ENCODE peak calls at places on chromosomes 3 and 15, in seven cellular contexts. N, F, W, B, P, X and M are unnamed samples.

GRCh38 chr15:27058939-27059338 is 88.0 kb downstream of the GABRG3 start:
- DNase-seq in N (no peak), F (no peak), W (no peak), B (no peak), P (no peak), X (no peak), M (no peak)

GRCh38 chr3:10249833-10250232 is 1.6 kb downstream of the TATDN2 start:
- DNase-seq in N (no peak), F (no peak), W (no peak), B (peak; percentile 77), P (no peak), X (no peak), M (peak; percentile 29)

GRCh38 chr3:82761858-82762257 is 1000.4 kb upstream of the GBE1 start:
- DNase-seq in N (no peak), F (no peak), W (no peak), B (no peak), P (no peak), X (no peak), M (no peak)

GRCh38 chr15:62306851-62307504 is 141.9 kb upstream of the C2CD4B start:
- DNase-seq in N (no peak), F (no peak), W (peak; percentile 88), B (peak; percentile 67), P (peak; percentile 24), X (peak; percentile 23), M (peak; percentile 84)

GRCh38 chr3:11552289-11553264 is 91.1 kb downstream of the VGLL4 start:
- DNase-seq in N (no peak), F (peak; percentile 63), W (no peak), B (no peak), P (no peak), X (no peak), M (no peak)

GRCh38 chr15:57570994-57571393 is 20.7 kb upstream of the MYZAP start:
- DNase-seq in N (no peak), F (no peak), W (peak; percentile 55), B (peak; percentile 21), P (no peak), X (no peak), M (peak; percentile 71)

GRCh38 chr3:162034368-162034767 is 537.8 kb downstream of the OTOL1 start:
- DNase-seq in N (no peak), F (no peak), W (peak; percentile 2), B (peak; percentile 54), P (no peak), X (no peak), M (peak; percentile 35)

GRCh38 chr3:167507954-167508353 is 34.1 kb upstream of the SERPINI2 start:
- DNase-seq in N (no peak), F (no peak), W (no peak), B (no peak), P (no peak), X (no peak), M (no peak)

GRCh38 chr3:63975705-63976104 is 47.6 kb downstream of the PSMD6 start:
- DNase-seq in N (no peak), F (no peak), W (peak; percentile 68), B (no peak), P (no peak), X (no peak), M (peak; percentile 86)

GRCh38 chr3:37463163-37463562 is 288.8 kb upstream of the LRRFIP2 start:
- DNase-seq in N (no peak), F (no peak), W (no peak), B (no peak), P (no peak), X (no peak), M (no peak)

GRCh38 chr3:179528786-179529185 is 33.9 kb upstream of the ACTL6A start:
- DNase-seq in N (no peak), F (no peak), W (no peak), B (peak; percentile 72), P (no peak), X (no peak), M (no peak)

GRCh38 chr15:94403246-94403824 is 172.0 kb downstream of the MCTP2 start:
- DNase-seq in N (no peak), F (no peak), W (no peak), B (no peak), P (no peak), X (no peak), M (no peak)

GRCh38 chr15:40232625-40233070 is 6.2 kb upstream of the PAK6 start:
- DNase-seq in N (no peak), F (no peak), W (peak; percentile 49), B (peak; percentile 22), P (no peak), X (no peak), M (no peak)

GRCh38 chr15:90214553-90215205 is 13.5 kb downstream of the SEMA4B start:
- DNase-seq in N (no peak), F (no peak), W (peak; percentile 25), B (no peak), P (no peak), X (no peak), M (peak; percentile 32)

GRCh38 chr3:114128231-114128630 is 50.6 kb downstream of the DRD3 start:
- DNase-seq in N (no peak), F (no peak), W (peak; percentile 26), B (peak; percentile 36), P (no peak), X (no peak), M (peak; percentile 50)

GRCh38 chr3:172198428-172198827 is 159.1 kb downstream of the FNDC3B start:
- DNase-seq in N (no peak), F (no peak), W (no peak), B (no peak), P (no peak), X (no peak), M (no peak)

DNA sequence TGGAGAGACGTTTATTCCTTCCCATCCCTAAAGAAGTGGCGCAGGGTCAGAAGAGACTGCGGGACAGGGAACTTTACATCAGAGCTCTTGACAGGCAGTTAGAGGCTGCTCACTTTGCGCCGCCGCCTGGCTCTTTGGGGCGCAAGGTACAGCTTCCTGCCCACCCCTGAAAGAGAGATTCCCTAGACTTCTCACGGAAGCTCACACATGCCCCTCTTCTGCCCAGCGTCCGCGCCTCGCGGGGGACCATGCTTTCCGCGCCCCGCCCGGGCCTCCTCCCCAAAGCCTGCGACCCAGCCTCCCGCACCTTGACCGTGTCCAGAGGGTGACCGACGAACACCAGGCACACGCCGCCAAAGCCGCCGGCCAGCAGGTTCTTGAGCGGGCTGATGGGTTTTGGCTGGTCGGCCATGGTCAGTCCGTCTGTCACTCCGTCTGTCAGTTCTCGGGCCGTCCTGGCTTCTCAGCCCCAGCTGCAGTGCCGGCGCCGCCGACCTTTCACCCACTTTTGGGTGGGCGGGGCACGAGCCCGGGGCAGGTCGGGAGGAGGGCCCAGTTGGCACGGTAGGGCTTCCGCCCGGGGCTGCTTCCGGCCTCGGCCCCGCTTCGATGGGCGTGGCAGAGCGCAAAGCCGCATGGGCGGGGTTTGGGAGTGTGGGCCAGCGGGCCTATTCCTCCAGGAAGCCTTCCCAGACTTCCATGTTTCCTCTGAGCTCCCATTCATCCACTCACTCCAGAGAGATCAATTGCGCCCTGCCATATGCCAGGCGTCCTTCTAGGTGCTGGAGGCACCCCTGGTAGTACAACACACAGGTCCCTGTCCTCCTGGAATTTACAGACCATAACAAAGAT is at the start of gene SLC25A20:
- DNase-seq in N (peak; percentile 94), F (peak; percentile 93), W (peak; percentile 89), B (peak; percentile 78), P (peak; percentile 66), X (peak; percentile 49), M (peak; percentile 80)
- TF ChIP-seq CTCF in N (no peak), F (no peak), W (no peak), B (no peak), P (no peak), X (no peak), M (peak; percentile 16)

GRCh38 chr3:129046732-129047552 is 13.6 kb upstream of the GP9 start:
- DNase-seq in N (no peak), F (no peak), W (no peak), B (no peak), P (no peak), X (no peak), M (no peak)

GRCh38 chr3:129047553-129047839 is 13.1 kb upstream of the GP9 start:
- DNase-seq in N (no peak), F (no peak), W (no peak), B (no peak), P (no peak), X (no peak), M (no peak)

GRCh38 chr3:129040579-129041300 is 19.8 kb upstream of the GP9 start:
- DNase-seq in N (no peak), F (no peak), W (no peak), B (no peak), P (no peak), X (no peak), M (no peak)

GRCh38 chr3:129046037-129046731 is 14.4 kb upstream of the GP9 start:
- DNase-seq in N (no peak), F (no peak), W (no peak), B (no peak), P (no peak), X (no peak), M (no peak)

DNA sequence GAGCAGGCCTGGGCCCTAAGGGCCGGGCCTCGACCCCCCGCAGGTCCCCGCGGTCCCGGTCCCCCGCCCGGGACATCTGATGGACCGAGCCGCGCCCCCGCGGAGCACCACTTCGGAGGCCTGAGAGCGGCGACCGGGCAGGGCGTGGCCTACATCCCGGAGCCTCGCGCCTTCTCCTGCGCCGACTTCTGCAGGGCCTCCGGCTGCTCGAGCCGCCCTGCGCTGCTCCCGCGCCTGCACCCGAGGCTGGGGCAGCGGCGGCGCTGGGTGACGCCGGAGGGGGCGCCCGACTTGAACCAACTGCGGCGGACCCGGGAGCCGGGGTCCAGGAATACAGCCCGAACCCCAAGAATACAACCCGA is 14.9 kb upstream of the GP9 start:
- DNase-seq in N (no peak), F (no peak), W (no peak), B (no peak), P (no peak), X (no peak), M (no peak)
- H3K4me3 ChIP-seq in N (peak overlapping the region; percentile 66), F (peak overlapping the region; percentile 30), W (no peak overlapping the region), B (no peak overlapping the region), P (peak overlapping the region; percentile 41), X (no peak overlapping the region), M (no peak overlapping the region)

DNA sequence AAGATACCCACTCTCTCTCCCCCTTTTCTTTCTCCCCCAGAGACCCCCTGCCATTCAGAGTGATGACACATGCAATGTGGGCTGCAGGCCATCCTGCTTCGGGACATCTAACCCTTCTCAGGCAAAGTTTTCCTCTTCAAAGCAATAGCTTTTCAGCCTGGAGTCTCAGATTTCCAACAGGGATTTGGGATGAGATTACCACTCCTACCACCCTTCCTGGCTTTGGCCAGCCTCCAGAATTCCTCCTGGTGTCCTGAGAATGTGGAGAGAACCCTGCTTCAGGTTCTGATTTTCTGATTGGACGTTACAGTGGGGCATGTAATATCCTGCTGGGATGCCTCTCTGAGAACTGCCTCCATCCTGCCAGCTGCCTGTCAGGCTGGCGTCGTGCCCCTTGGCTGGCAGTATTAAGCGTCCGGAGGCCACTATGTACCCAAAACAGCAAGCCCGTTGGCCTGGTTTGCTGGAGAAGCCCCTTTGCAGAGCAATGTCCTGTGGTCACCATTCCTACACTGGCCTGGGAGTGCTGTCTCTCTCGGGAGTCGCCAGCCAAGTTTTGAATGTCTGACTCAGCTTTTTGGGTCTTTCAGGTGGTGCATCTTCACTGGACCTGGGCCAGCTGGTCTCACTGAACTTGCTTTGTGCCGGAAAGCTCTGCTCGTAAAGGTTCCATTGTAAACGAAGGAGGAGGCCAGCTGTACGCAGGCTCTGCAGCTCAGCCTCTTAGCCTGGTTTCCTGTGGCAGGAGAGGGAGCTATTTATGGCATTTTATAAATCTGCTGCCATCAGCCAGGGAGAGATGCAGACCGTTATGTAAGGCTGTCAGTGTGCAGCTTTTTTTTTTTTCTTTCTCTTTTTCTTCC is 19.2 kb upstream of the TRAK1 start:
- DNase-seq in N (peak; percentile 85), F (peak; percentile 82), W (peak; percentile 90), B (peak; percentile 75), P (peak; percentile 94), X (no peak), M (peak; percentile 76)
- TF ChIP-seq CTCF in N (no peak), F (no peak), W (no peak), B (no peak), P (no peak), X (no peak), M (peak; percentile 20)

GRCh38 chr15:83920115-83920514 is 266.2 kb downstream of the ADAMTSL3 start:
- DNase-seq in N (no peak), F (no peak), W (no peak), B (no peak), P (no peak), X (no peak), M (no peak)
- H3K4me3 ChIP-seq in N (no peak overlapping the region), F (no peak overlapping the region), W (no peak overlapping the region), B (no peak overlapping the region), P (no peak overlapping the region), X (no peak overlapping the region), M (no peak overlapping the region)